ENCODE peak calls at places on chromosomes 7 and 10, in eight cellular contexts. G is body of pancreas; B is foreskin fibroblast; Q is NCI-H460; S is omental fat pad; U is heart right ventricle; N is stimulated activated CD4-positive, alpha-beta T cell treated with anti-CD3 and anti-CD28 coated beads, Interleukin-1b, Interleukin-23, amount 100 ng/mL, for 4 hours; F is T-helper 9 cell. H is an unnamed sample.

GRCh38 chr7:134780166-134780853 is 876 bp downstream of the CALD1 start:
- DNase-seq in G (no peak), B (peak; percentile 52), Q (no peak), S (no peak), U (no peak), N (no peak), F (no peak), H (no peak)

GRCh38 chr7:15750741-15751140 is 64.3 kb upstream of the MEOX2 start:
- DNase-seq in G (no peak), B (peak; percentile 15), Q (no peak), S (no peak), U (no peak), N (no peak), F (no peak), H (no peak)

GRCh38 chr10:31940839-31941653 is 12.4 kb upstream of the ARHGAP12 start:
- DNase-seq in G (peak; percentile 33), B (peak; percentile 98), Q (peak; percentile 93), S (no peak), U (no peak), N (no peak), F (no peak), H (no peak)

GRCh38 chr10:102588875-102589274 is 55.4 kb upstream of the TRIM8 start:
- DNase-seq in G (no peak), B (no peak), Q (no peak), S (no peak), U (no peak), N (no peak), F (no peak), H (no peak)

GRCh38 chr7:73555411-73555982 is 2.0 kb downstream of the BCL7B start:
- DNase-seq in G (no peak), B (no peak), Q (no peak), S (no peak), U (no peak), N (no peak), F (no peak), H (no peak)

GRCh38 chr10:115628616-115629015 is 535.5 kb downstream of the ATRNL1 start:
- DNase-seq in G (no peak), B (no peak), Q (no peak), S (no peak), U (no peak), N (no peak), F (no peak), H (no peak)

GRCh38 chr7:131109011-131109756 is 218.5 kb upstream of the MKLN1 start:
- DNase-seq in G (no peak), B (peak; percentile 58), Q (no peak), S (no peak), U (no peak), N (no peak), F (no peak), H (no peak)

GRCh38 chr7:111650456-111650999 is 88.2 kb upstream of the IMMP2L start:
- DNase-seq in G (no peak), B (peak; percentile 92), Q (peak; percentile 31), S (no peak), U (no peak), N (no peak), F (no peak), H (no peak)

GRCh38 chr10:100970076-100970913 is 991 bp downstream of the SEMA4G start:
- DNase-seq in G (peak; percentile 51), B (no peak), Q (no peak), S (no peak), U (no peak), N (no peak), F (peak; percentile 25), H (no peak)

GRCh38 chr10:22252801-22253577 is 35.2 kb upstream of the EBLN1 start:
- DNase-seq in G (no peak), B (peak; percentile 48), Q (no peak), S (no peak), U (peak; percentile 36), N (peak; percentile 23), F (peak; percentile 18), H (no peak)

GRCh38 chr7:154874409-154875113 is 128.4 kb downstream of the PAXIP1 start:
- DNase-seq in G (no peak), B (no peak), Q (no peak), S (no peak), U (no peak), N (no peak), F (no peak), H (no peak)

GRCh38 chr7:1169409-1170368 is 9.7 kb upstream of the ZFAND2A start:
- DNase-seq in G (peak; percentile 86), B (peak; percentile 87), Q (no peak), S (peak; percentile 90), U (peak; percentile 80), N (peak; percentile 94), F (peak; percentile 96), H (peak; percentile 73)

GRCh38 chr7:18495412-18496335 is at the start of gene HDAC9:
- DNase-seq in G (no peak), B (peak; percentile 79), Q (no peak), S (no peak), U (peak; percentile 73), N (no peak), F (no peak), H (no peak)

GRCh38 chr10:44937201-44938005 is 22.2 kb upstream of the RASSF4 start:
- DNase-seq in G (peak; percentile 9), B (peak; percentile 50), Q (no peak), S (no peak), U (no peak), N (no peak), F (no peak), H (no peak)

GRCh38 chr7:70434376-70434775 is 697.6 kb upstream of the GALNT17 start:
- DNase-seq in G (no peak), B (no peak), Q (no peak), S (no peak), U (no peak), N (no peak), F (no peak), H (no peak)

GRCh38 chr7:138550337-138550736 is 90.3 kb downstream of the TRIM24 start:
- DNase-seq in G (no peak), B (no peak), Q (no peak), S (no peak), U (no peak), N (no peak), F (no peak), H (no peak)

GRCh38 chr10:110365356-110366143 is 60.8 kb upstream of the SMNDC1 start:
- DNase-seq in G (no peak), B (no peak), Q (no peak), S (no peak), U (no peak), N (no peak), F (no peak), H (no peak)

GRCh38 chr7:47776335-47776734 is 171.9 kb downstream of the PKD1L1 start:
- DNase-seq in G (no peak), B (no peak), Q (peak; percentile 24), S (no peak), U (no peak), N (no peak), F (no peak), H (no peak)

GRCh38 chr7:121166885-121167284 is 161.9 kb upstream of the WNT16 start:
- DNase-seq in G (no peak), B (no peak), Q (no peak), S (no peak), U (no peak), N (no peak), F (no peak), H (no peak)

GRCh38 chr7:4667776-4668509 is 14.2 kb upstream of the FOXK1 start:
- DNase-seq in G (no peak), B (peak; percentile 51), Q (peak; percentile 30), S (no peak), U (no peak), N (no peak), F (no peak), H (no peak)

GRCh38 chr10:33337335-33337854 is 2.9 kb upstream of the NRP1 start:
- DNase-seq in G (peak; percentile 22), B (peak; percentile 88), Q (no peak), S (no peak), U (peak; percentile 80), N (no peak), F (no peak), H (no peak)

GRCh38 chr7:116956515-116956804 is 3.2 kb downstream of the ST7 start:
- DNase-seq in G (no peak), B (no peak), Q (no peak), S (no peak), U (no peak), N (no peak), F (no peak), H (no peak)

GRCh38 chr10:31129261-31129660 is 97.6 kb upstream of the ZNF438 start:
- DNase-seq in G (no peak), B (peak; percentile 81), Q (peak; percentile 52), S (peak; percentile 31), U (peak; percentile 66), N (no peak), F (no peak), H (no peak)

GRCh38 chr7:110181768-110182167 is 909.2 kb upstream of the LRRN3 start:
- DNase-seq in G (no peak), B (no peak), Q (no peak), S (no peak), U (no peak), N (no peak), F (no peak), H (no peak)

GRCh38 chr7:108308276-108308675 is 148.0 kb downstream of the NRCAM start:
- DNase-seq in G (no peak), B (peak; percentile 73), Q (no peak), S (no peak), U (no peak), N (no peak), F (no peak), H (no peak)

GRCh38 chr7:55438765-55439525 is 73.8 kb downstream of the LANCL2 start:
- DNase-seq in G (no peak), B (no peak), Q (no peak), S (no peak), U (peak; percentile 25), N (no peak), F (no peak), H (no peak)

GRCh38 chr7:26990268-26990667 is 105.5 kb downstream of the HOXA1 start:
- DNase-seq in G (no peak), B (peak; percentile 34), Q (no peak), S (no peak), U (no peak), N (no peak), F (no peak), H (no peak)

H was measured in D721Med.